ENCODE peak calls at places on chromosomes 2 and 18, in seven cellular contexts. I is RWPE2, G is heart left ventricle, C is GM23338, M is Panc1, J is Peyer's patch, E is upper lobe of left lung. V is an unnamed sample.
A peak's percentile ranks its signal among the peaks of the same experiment; 100 is the strongest.

GRCh38 chr2:173467751-173468150 is 113.1 kb downstream of the CDCA7 start:
- DNase-seq in I (no peak), G (no peak), C (no peak), M (no peak), J (no peak), E (no peak), V (no peak)

GRCh38 chr2:239202343-239202742 is 198.5 kb downstream of the HDAC4 start:
- DNase-seq in I (no peak), G (no peak), C (no peak), M (no peak), J (no peak), E (peak; percentile 57), V (no peak)

GRCh38 chr2:53600835-53601234 is 166.8 kb upstream of the CHAC2 start:
- DNase-seq in I (no peak), G (no peak), C (no peak), M (no peak), J (no peak), E (no peak), V (no peak)

GRCh38 chr2:113164234-113164929 is 9.4 kb upstream of the PSD4 start:
- DNase-seq in I (no peak), G (no peak), C (no peak), M (no peak), J (no peak), E (no peak), V (no peak)

GRCh38 chr2:50042794-50043193 is 888.5 kb upstream of the FSHR start:
- DNase-seq in I (no peak), G (no peak), C (no peak), M (no peak), J (no peak), E (no peak), V (no peak)

GRCh38 chr2:111072220-111072871 is 48.4 kb upstream of the BCL2L11 start:
- DNase-seq in I (no peak), G (no peak), C (no peak), M (peak; percentile 75), J (no peak), E (no peak), V (no peak)

GRCh38 chr2:217817466-217818292 is 185.1 kb downstream of the TNS1 start:
- DNase-seq in I (no peak), G (no peak), C (no peak), M (no peak), J (no peak), E (peak; percentile 76), V (no peak)

GRCh38 chr2:195319112-195319460 is 337.9 kb upstream of the SLC39A10 start:
- DNase-seq in I (peak; percentile 66), G (no peak), C (peak; percentile 26), M (no peak), J (no peak), E (no peak), V (no peak)

GRCh38 chr18:59821983-59822382 is 77.8 kb upstream of the PMAIP1 start:
- DNase-seq in I (no peak), G (no peak), C (no peak), M (no peak), J (no peak), E (no peak), V (no peak)

GRCh38 chr2:234368861-234369261 is 128.0 kb downstream of the ARL4C start:
- DNase-seq in I (no peak), G (no peak), C (no peak), M (peak; percentile 77), J (no peak), E (no peak), V (peak; percentile 30)

GRCh38 chr18:70337139-70337972 is 48.5 kb downstream of the SOCS6 start:
- DNase-seq in I (peak; percentile 70), G (peak; percentile 27), C (peak; percentile 43), M (peak; percentile 43), J (no peak), E (no peak), V (no peak)

GRCh38 chr18:8701546-8702118 is 3.7 kb upstream of the MTCL1 start:
- DNase-seq in I (no peak), G (no peak), C (no peak), M (no peak), J (no peak), E (no peak), V (no peak)

GRCh38 chr2:24452499-24452878 is 38.6 kb upstream of the NCOA1 start:
- DNase-seq in I (no peak), G (no peak), C (no peak), M (no peak), J (no peak), E (no peak), V (no peak)

DNA sequence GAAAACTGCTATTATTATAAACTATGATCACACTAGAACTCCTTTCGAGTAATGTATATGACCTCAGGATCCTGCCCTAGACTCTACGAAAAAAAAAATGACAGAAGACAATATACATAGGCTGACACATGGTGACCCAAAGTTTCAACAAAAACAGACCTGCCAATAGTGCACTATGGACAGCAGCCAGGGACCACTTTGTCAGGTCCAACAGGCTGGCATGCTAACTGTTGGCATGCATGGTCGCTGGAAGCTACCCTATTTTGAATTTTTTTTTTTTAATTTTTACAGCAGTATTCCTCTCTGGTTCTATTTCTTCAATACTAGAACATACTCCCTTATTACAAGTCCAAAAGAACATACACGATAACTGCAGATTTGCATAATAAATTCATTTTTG is 38.1 kb downstream of the REV1 start:
- DNase-seq in I (no peak), G (no peak), C (no peak), M (no peak), J (no peak), E (no peak), V (no peak)
- H3K27ac ChIP-seq in I (no peak overlapping the region), G (no peak overlapping the region), C (no peak overlapping the region), M (no peak overlapping the region), J (no peak overlapping the region), E (no peak overlapping the region), V (no peak overlapping the region)

DNA sequence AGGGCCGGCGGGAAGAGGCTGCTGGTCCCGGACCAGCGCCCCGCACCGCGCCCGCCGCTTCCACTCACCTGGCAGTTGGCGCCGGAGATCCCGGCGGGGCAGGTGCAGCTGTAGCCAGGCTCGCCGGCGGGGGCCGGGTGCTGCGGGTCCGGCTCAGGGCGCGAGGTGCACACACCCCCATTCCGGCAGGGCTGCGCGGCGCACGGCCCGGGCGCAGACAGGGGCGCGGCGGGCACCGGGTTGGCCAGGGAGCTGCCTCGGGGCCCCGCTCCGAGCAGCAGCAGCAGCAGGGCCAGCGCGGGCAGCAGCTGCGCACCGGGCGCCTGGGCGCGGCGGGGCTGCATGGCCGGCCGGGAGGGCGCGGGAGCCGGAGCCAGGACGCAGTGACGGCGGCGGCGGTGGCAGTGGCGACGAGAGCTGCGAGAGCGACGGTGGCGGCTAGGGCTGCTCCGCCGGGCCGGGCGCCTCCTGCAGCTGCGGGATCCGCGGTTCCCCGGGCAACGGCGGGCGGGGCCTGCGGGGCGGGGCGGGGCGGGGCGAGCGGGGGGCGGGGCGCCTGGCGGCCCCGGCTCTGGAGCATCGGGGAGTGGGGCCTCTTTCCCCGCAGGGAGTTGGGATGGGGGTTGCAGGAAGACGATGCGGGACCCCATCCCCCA is at the start of gene DNER:
- DNase-seq in I (peak; percentile 49), G (no peak), C (peak; percentile 72), M (no peak), J (no peak), E (peak; percentile 87), V (peak; percentile 36)
- H3K4me3 ChIP-seq in I (peak within 1 kb of the TSS; percentile 50), G (peak within 1 kb of the TSS; percentile 47), C (peak within 1 kb of the TSS; percentile 71), M (peak within 1 kb of the TSS; percentile 36), J (peak within 1 kb of the TSS; percentile 48), E (peak within 1 kb of the TSS; percentile 40), V (no peak within 1 kb of the TSS)

DNA sequence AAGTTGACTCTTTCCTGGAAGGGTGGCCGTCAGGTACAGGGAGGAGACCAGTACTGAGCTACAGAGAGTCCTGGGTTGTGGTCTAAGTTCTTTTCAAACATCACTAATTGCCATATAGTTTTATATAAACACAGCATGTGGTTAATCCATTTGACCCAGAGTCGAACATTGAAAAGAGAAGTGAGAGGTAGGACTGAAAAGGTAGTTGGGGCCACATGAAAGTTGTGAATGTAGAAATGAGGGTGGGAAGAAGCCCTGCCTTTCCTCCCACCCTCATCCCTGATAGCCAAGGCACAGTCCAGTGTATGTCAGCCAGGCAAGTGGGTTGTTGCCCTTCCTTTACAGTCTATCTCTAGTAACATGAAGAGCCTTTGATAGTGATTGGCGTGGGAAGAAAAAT is 4.4 kb downstream of the DDX18 start:
- DNase-seq in I (no peak), G (no peak), C (no peak), M (no peak), J (no peak), E (no peak), V (no peak)
- H3K4me1 ChIP-seq in I (peaks cover 8% of the 10 kb centered on the region), G (peaks cover 18% of the 10 kb centered on the region), C (peaks cover 8% of the 10 kb centered on the region), M (peaks cover 16% of the 10 kb centered on the region), J (peaks cover 6% of the 10 kb centered on the region), E (peaks cover 19% of the 10 kb centered on the region), V (peaks cover 17% of the 10 kb centered on the region)

GRCh38 chr2:30464544-30465170 is 17.6 kb downstream of the LCLAT1 start:
- DNase-seq in I (no peak), G (no peak), C (no peak), M (no peak), J (no peak), E (no peak), V (no peak)

GRCh38 chr2:30462131-30462857 is 15.2 kb downstream of the LCLAT1 start:
- DNase-seq in I (no peak), G (no peak), C (no peak), M (no peak), J (no peak), E (no peak), V (no peak)

GRCh38 chr2:30466216-30466615 is 19.2 kb downstream of the LCLAT1 start:
- DNase-seq in I (no peak), G (no peak), C (no peak), M (no peak), J (no peak), E (no peak), V (no peak)

GRCh38 chr2:30463535-30463934 is 16.5 kb downstream of the LCLAT1 start:
- DNase-seq in I (no peak), G (no peak), C (no peak), M (no peak), J (no peak), E (no peak), V (no peak)

DNA sequence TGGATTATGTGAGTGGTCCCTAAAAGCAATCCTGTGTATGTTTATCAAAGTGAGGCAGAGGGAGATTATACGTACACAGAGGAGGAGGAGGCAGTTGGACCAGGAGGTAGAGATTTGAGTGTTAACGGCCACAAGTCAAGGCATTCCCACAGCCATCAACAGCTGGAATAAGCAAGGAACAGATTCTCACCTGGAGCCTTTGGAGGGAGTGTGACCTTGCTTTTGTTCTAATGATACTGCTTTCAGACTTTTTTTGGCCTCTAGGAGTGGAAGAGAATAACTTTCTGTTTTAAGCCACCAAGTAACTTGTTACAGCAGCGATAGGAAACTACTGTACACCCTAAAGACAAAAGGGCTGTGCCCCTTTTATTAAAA is 18.1 kb downstream of the LCLAT1 start:
- DNase-seq in I (no peak), G (no peak), C (peak; percentile 35), M (no peak), J (no peak), E (no peak), V (no peak)
- H3K27ac ChIP-seq in I (no peak overlapping the region), G (peak overlapping the region; percentile 29), C (peak overlapping the region; percentile 37), M (peak overlapping the region; percentile 46), J (no peak overlapping the region), E (no peak overlapping the region), V (peak overlapping the region; percentile 31)

V was measured in naive thymus-derived CD4-positive, alpha-beta T cell.